ENCODE peak calls at places on chromosomes 2 and 18, in ten cellular contexts. J is epithelial cell of esophagus, I is fibroblast of lung, O is WTC11, W is left ventricle myocardium inferior, G is HFFc6, V is endothelial cell, P is kidney epithelial cell, K is heart left ventricle, N is pancreas. T is an unnamed sample.

GRCh38 chr2:36819090-36819711 is 122.7 kb downstream of the VIT start:
- DNase-seq in J (no peak), I (no peak), O (peak), W (no peak), G (no peak), V (no peak), P (no peak), K (no peak), N (no peak), T (no peak)

GRCh38 chr2:57549642-57550102 is 496.9 kb upstream of the VRK2 start:
- DNase-seq in J (peak), I (no peak), O (no peak), W (no peak), G (peak), V (no peak), P (no peak), K (no peak), N (no peak), T (no peak)

GRCh38 chr2:100182494-100183355 is 40.3 kb upstream of the AFF3 start:
- DNase-seq in J (no peak), I (no peak), O (peak), W (peak), G (no peak), V (no peak), P (no peak), K (peak), N (no peak), T (no peak)

GRCh38 chr2:824954-825353 is 125.7 kb upstream of the SNTG2 start:
- DNase-seq in J (no peak), I (no peak), O (no peak), W (no peak), G (no peak), V (no peak), P (no peak), K (no peak), N (no peak), T (no peak)

GRCh38 chr2:9234680-9235387 is 28.2 kb downstream of the ASAP2 start:
- DNase-seq in J (peak), I (peak), O (no peak), W (no peak), G (peak), V (no peak), P (peak), K (no peak), N (peak), T (no peak)

GRCh38 chr2:142130111-142131015 is 453 bp downstream of the LRP1B start:
- DNase-seq in J (peak), I (peak), O (peak), W (peak), G (no peak), V (peak), P (no peak), K (peak), N (peak), T (peak)

GRCh38 chr2:211085056-211085680 is 528.8 kb downstream of the CPS1 start:
- DNase-seq in J (peak), I (peak), O (no peak), W (no peak), G (peak), V (no peak), P (no peak), K (no peak), N (no peak), T (no peak)

GRCh38 chr2:171529914-171530313 is 7.6 kb downstream of the CYBRD1 start:
- DNase-seq in J (no peak), I (no peak), O (no peak), W (no peak), G (no peak), V (no peak), P (no peak), K (no peak), N (no peak), T (no peak)

GRCh38 chr2:235573331-235574221 is 79.7 kb downstream of the AGAP1 start:
- DNase-seq in J (no peak), I (no peak), O (no peak), W (peak), G (no peak), V (no peak), P (no peak), K (peak), N (no peak), T (no peak)

GRCh38 chr2:174180837-174181236 is 67.5 kb downstream of the OLA1 start:
- DNase-seq in J (no peak), I (no peak), O (no peak), W (no peak), G (no peak), V (no peak), P (no peak), K (no peak), N (no peak), T (no peak)

GRCh38 chr2:134988994-134989605 is 58.1 kb downstream of the MAP3K19 start:
- DNase-seq in J (peak), I (peak), O (no peak), W (no peak), G (peak), V (no peak), P (no peak), K (no peak), N (no peak), T (no peak)

GRCh38 chr2:176514805-176515500 is 245.7 kb downstream of the MTX2 start:
- DNase-seq in J (peak), I (no peak), O (no peak), W (no peak), G (no peak), V (no peak), P (no peak), K (no peak), N (no peak), T (no peak)

GRCh38 chr18:61894751-61895524 is 2.1 kb upstream of the RNF152 start:
- DNase-seq in J (no peak), I (no peak), O (no peak), W (no peak), G (no peak), V (no peak), P (no peak), K (no peak), N (no peak), T (no peak)

GRCh38 chr2:231359484-231359883 is 36.0 kb upstream of the B3GNT7 start:
- DNase-seq in J (no peak), I (no peak), O (no peak), W (no peak), G (no peak), V (no peak), P (no peak), K (no peak), N (no peak), T (no peak)

GRCh38 chr2:109079590-109079989 is 49.4 kb upstream of the SH3RF3 start:
- DNase-seq in J (no peak), I (no peak), O (no peak), W (no peak), G (no peak), V (no peak), P (no peak), K (no peak), N (no peak), T (no peak)

GRCh38 chr18:60053747-60054304 is 154.0 kb downstream of the PMAIP1 start:
- DNase-seq in J (peak), I (peak), O (no peak), W (no peak), G (peak), V (no peak), P (peak), K (no peak), N (no peak), T (no peak)

GRCh38 chr2:38540580-38541290 is 62.0 kb downstream of the HNRNPLL start:
- DNase-seq in J (no peak), I (no peak), O (no peak), W (no peak), G (no peak), V (no peak), P (no peak), K (no peak), N (no peak), T (no peak)

GRCh38 chr2:149192425-149192824 is 138.0 kb upstream of the LYPD6 start:
- DNase-seq in J (peak), I (no peak), O (no peak), W (no peak), G (no peak), V (no peak), P (no peak), K (no peak), N (no peak), T (no peak)

GRCh38 chr2:185391571-185391970 is 347.0 kb upstream of the FSIP2 start:
- DNase-seq in J (no peak), I (no peak), O (no peak), W (no peak), G (no peak), V (no peak), P (no peak), K (no peak), N (no peak), T (no peak)

GRCh38 chr2:152427902-152428301 is 92.9 kb downstream of the FMNL2 start:
- DNase-seq in J (peak), I (no peak), O (no peak), W (no peak), G (no peak), V (no peak), P (no peak), K (no peak), N (no peak), T (no peak)

GRCh38 chr2:206084870-206085741 is 868 bp downstream of the INO80D start:
- DNase-seq in J (peak), I (peak), O (peak), W (peak), G (no peak), V (peak), P (no peak), K (peak), N (peak), T (peak)

GRCh38 chr2:148604927-148605326 is 39.6 kb upstream of the EPC2 start:
- DNase-seq in J (peak), I (no peak), O (no peak), W (no peak), G (no peak), V (no peak), P (no peak), K (no peak), N (no peak), T (no peak)

DNA sequence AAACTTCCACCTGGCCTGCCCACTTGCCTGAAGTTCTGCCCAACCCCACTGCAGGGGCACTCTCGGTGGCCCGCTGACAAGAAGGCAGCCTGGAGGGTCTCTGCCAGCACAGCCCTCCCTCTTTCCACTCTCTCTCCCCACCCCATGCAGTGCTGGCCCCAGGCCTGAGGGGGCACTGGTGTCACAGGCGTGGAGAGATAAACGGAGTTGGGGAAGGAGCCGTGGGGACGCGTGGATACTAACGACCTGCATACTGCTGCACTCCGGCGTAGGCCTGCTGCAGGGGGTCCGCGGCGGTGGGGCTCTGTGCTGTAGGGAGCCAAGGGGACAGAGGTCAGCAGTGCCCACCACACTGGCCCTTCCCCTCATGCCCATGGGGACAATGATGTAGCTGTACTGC is 299.3 kb downstream of the CELF4 start:
- DNase-seq in J (no peak), I (no peak), O (peak), W (no peak), G (no peak), V (peak), P (no peak), K (peak), N (no peak), T (no peak)
- TF ChIP-seq CTCF in J (peak), I (no peak), O (peak), W (no peak), G (peak), V (no peak), P (peak), K (no peak), N (no peak), T (no peak)

GRCh38 chr2:238586931-238587775 is 160.4 kb downstream of the ASB1 start:
- DNase-seq in J (no peak), I (no peak), O (no peak), W (no peak), G (no peak), V (no peak), P (no peak), K (no peak), N (no peak), T (no peak)

GRCh38 chr2:238591732-238592131 is 165.0 kb downstream of the ASB1 start:
- DNase-seq in J (no peak), I (no peak), O (no peak), W (no peak), G (no peak), V (no peak), P (no peak), K (no peak), N (no peak), T (no peak)

GRCh38 chr2:238593236-238593635 is 166.5 kb downstream of the ASB1 start:
- DNase-seq in J (no peak), I (no peak), O (no peak), W (no peak), G (no peak), V (no peak), P (no peak), K (no peak), N (no peak), T (no peak)

GRCh38 chr2:238587776-238588660 is 161.3 kb downstream of the ASB1 start:
- DNase-seq in J (no peak), I (no peak), O (no peak), W (no peak), G (no peak), V (no peak), P (no peak), K (no peak), N (no peak), T (no peak)

GRCh38 chr2:238589591-238590460 is 163.1 kb downstream of the ASB1 start:
- DNase-seq in J (no peak), I (no peak), O (no peak), W (no peak), G (no peak), V (no peak), P (no peak), K (no peak), N (no peak), T (no peak)
- TF ChIP-seq CTCF in J (no peak), I (no peak), O (no peak), W (no peak), G (peak), V (no peak), P (no peak), K (no peak), N (no peak), T (no peak)

DNA sequence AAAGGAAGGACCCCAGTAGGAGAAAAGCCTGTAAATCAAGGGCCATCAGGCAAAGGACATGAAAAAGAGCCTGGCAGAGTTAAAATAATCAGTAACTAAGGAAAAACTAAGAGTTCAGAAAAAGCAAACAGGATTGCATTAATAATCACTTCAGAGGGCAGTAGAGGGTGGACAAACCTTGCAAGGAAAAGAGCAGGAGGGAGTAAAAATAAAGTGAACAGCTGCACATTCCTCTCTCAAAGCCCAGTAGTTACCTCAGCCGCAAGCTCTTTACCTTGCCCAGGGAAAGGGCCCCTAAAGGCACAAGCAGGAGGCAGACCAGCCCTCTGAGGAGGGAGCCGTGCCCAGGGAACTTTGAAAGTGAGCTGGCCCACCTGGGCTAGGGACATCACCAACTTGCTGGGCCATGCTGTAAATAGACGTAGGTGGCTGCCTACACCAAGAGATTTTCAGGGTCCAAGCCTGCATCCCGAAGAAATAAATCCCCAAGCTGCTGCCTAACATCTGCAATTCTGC is 196.9 kb downstream of the C1D start:
- DNase-seq in J (no peak), I (no peak), O (peak), W (no peak), G (no peak), V (no peak), P (peak), K (no peak), N (no peak), T (no peak)
- TF ChIP-seq CTCF in J (no peak), I (no peak), O (no peak), W (no peak), G (no peak), V (no peak), P (peak), K (no peak), N (no peak), T (no peak)

DNA sequence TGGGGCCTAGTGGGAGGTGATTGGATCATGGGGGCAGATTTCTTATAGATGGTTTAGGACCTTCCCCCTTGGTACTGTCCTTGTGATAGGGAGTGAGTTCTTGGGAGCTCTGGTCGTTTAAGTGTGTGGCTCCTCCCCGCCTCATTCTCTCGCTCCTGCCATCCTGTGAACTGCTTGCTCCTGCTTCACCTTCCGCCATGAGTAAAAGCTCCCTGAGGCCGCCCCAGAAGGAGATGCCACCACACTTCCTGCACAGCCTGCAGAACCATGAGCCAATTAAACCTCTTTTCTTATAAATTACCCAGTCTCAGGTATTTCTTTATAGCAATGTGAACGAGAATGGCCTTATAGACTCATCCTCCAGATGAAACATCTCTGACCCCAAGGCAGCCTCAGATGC is 101.5 kb downstream of the KCNF1 start:
- DNase-seq in J (no peak), I (no peak), O (no peak), W (no peak), G (no peak), V (no peak), P (no peak), K (no peak), N (no peak), T (no peak)
- TF ChIP-seq CTCF in J (no peak), I (no peak), O (no peak), W (no peak), G (no peak), V (no peak), P (no peak), K (no peak), N (no peak), T (no peak)